ENCODE peak calls at places on chromosomes 1 and 21, in four cellular contexts. N is RWPE2, Y is stomach, J is thyroid gland. P is an unnamed sample.
A peak's percentile ranks its signal among the peaks of the same experiment; 100 is the strongest.

GRCh38 chr1:10252508-10252907 is 42.1 kb downstream of the KIF1B start:
- DNase-seq in N (no peak), Y (no peak), J (no peak), P (no peak)

GRCh38 chr1:28176492-28177470 is at the start of gene PTAFR:
- DNase-seq in N (no peak), Y (no peak), J (no peak), P (no peak)

GRCh38 chr1:22975694-22976093 is 3.0 kb upstream of the LACTBL1 start:
- DNase-seq in N (no peak), Y (no peak), J (no peak), P (no peak)

GRCh38 chr1:168408531-168409242 is 128.0 kb downstream of the TBX19 start:
- DNase-seq in N (no peak), Y (no peak), J (no peak), P (peak; percentile 74)

GRCh38 chr1:78003882-78004718 is 639 bp upstream of the DNAJB4 start:
- DNase-seq in N (no peak), Y (peak; percentile 29), J (peak; percentile 39), P (peak; percentile 73)

GRCh38 chr1:97603776-97604175 is 317.1 kb downstream of the DPYD start:
- DNase-seq in N (no peak), Y (no peak), J (no peak), P (no peak)

GRCh38 chr1:9653783-9654517 is 2.4 kb downstream of the PIK3CD start:
- DNase-seq in N (no peak), Y (no peak), J (no peak), P (no peak)

GRCh38 chr1:168742386-168742785 is 13.4 kb upstream of the DPT start:
- DNase-seq in N (no peak), Y (no peak), J (no peak), P (no peak)

GRCh38 chr1:185916866-185917265 is 182.7 kb downstream of the HMCN1 start:
- DNase-seq in N (no peak), Y (no peak), J (no peak), P (no peak)

GRCh38 chr1:160125761-160126160 is 10.2 kb downstream of the ATP1A2 start:
- DNase-seq in N (no peak), Y (no peak), J (no peak), P (no peak)

GRCh38 chr1:74731399-74732052 is 1.3 kb downstream of the CRYZ start:
- DNase-seq in N (no peak), Y (peak; percentile 28), J (no peak), P (no peak)

GRCh38 chr21:28186604-28187003 is 806.1 kb downstream of the LTN1 start:
- DNase-seq in N (no peak), Y (no peak), J (no peak), P (no peak)

GRCh38 chr21:45805321-45805720 is 161.8 kb downstream of the PCBP3 start:
- DNase-seq in N (no peak), Y (no peak), J (no peak), P (no peak)

GRCh38 chr1:155969377-155969791 is 9.0 kb downstream of the ARHGEF2 start:
- DNase-seq in N (no peak), Y (no peak), J (no peak), P (no peak)

GRCh38 chr1:28144203-28145135 is 32.0 kb downstream of the PTAFR start:
- DNase-seq in N (no peak), Y (no peak), J (no peak), P (peak; percentile 75)

GRCh38 chr1:236605030-236605806 is 902 bp upstream of the HEATR1 start:
- DNase-seq in N (no peak), Y (no peak), J (peak; percentile 4), P (no peak)

GRCh38 chr1:100565533-100565932 is 27.6 kb downstream of the GPR88 start:
- DNase-seq in N (no peak), Y (no peak), J (no peak), P (no peak)

GRCh38 chr1:98129486-98129885 is 208.7 kb upstream of the DPYD start:
- DNase-seq in N (no peak), Y (no peak), J (no peak), P (no peak)

DNA sequence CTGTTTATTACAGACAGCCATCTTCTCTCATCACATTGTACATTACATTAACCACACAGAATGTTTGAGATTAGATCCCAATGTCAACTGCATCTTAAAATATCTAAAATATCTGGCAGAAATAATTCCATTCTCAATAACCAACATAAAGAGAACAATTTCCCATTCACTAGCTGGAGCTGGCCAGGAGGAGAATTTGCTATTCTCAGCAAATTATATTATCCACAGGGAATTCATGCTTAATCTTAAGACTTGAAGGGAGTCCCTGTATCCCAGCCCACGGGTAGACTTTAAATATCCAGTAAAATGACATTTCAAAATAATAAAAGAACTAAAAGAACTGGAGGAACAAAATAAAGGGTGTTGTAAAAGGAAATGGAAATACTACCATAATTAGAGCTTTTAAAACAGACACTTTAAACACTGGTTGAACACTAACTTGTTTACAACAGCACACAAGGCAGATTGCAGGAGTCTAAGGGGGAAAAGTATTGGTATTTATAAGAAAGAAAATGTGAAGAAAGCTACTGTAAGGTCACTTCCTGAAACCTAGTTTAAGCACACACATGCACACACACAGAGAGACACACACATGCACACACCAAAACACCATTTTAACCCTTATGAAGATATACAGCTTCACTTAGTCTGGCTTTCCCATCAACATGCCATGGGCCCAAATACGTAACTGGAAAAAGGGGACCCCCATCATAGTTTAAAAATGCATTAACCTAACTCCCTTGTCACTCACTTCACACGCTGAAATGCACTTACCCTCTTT is 107.1 kb downstream of the PTPN14 start:
- DNase-seq in N (no peak), Y (no peak), J (no peak), P (no peak)
- H3K27ac ChIP-seq in N (peak overlapping the region; percentile 96), Y (no peak overlapping the region), J (no peak overlapping the region), P (peak overlapping the region; percentile 79)

DNA sequence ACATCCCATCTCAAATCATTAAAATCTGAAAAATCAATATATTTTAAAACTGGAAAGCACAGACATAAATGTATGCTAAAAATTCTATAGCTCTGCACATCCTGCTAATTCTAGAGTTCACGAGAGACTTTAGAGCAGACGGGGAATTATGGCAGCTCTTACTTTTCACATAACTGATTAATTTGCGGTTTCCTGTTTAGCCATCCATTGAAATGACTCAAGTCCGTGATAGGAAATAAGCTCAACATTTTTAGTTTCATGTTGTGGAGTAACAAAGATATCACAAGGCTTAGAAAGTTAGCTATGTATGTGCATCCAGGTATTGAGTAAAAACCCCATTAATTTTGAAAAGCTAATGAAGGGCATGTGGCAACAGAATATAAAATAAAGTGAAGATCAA is 123.2 kb downstream of the SMYD2 start:
- DNase-seq in N (no peak), Y (no peak), J (no peak), P (peak; percentile 28)
- H3K27ac ChIP-seq in N (peak overlapping the region; percentile 95), Y (no peak overlapping the region), J (no peak overlapping the region), P (peak overlapping the region; percentile 94)

GRCh38 chr1:91844862-91845528 is 41.0 kb downstream of the TGFBR3 start:
- DNase-seq in N (peak; percentile 68), Y (peak; percentile 27), J (peak; percentile 41), P (peak; percentile 88)

GRCh38 chr1:91847851-91848250 is 38.1 kb downstream of the TGFBR3 start:
- DNase-seq in N (no peak), Y (no peak), J (no peak), P (no peak)

GRCh38 chr1:91842563-91842962 is 43.4 kb downstream of the TGFBR3 start:
- DNase-seq in N (no peak), Y (no peak), J (no peak), P (no peak)

GRCh38 chr1:91843843-91844242 is 42.1 kb downstream of the TGFBR3 start:
- DNase-seq in N (no peak), Y (no peak), J (no peak), P (no peak)

DNA sequence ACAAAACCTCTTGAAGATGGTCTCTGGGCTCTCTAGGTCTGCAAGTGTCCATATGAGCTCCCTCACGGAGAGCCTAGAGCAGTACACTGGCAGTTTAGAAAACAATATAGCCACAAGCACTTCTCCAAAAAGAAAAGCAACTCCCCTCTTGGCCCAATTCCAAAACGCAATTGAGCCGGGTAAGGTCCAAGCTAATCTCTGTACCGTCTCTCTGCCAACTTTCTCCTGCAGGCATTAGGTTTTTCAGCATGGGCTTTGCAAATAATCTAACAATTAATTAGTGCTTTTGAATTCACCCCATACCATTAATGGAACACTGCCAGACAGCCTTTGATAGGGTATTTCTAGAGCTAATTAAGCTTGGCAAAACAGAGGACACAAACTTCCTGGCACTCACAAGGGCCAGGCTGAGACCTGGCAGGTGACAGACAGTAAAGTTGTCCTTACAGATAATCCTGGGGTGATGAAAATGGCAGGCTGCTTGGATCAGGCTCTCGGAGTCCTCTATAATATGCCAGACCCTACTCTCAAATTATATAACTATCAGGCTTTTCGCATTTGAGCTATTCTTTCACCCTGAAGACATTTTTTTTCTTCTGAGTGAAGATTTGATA is 39.8 kb downstream of the TGFBR3 start:
- DNase-seq in N (no peak), Y (peak; percentile 27), J (peak; percentile 72), P (peak; percentile 35)
- H3K27ac ChIP-seq in N (peak overlapping the region; percentile 83), Y (peak overlapping the region; percentile 83), J (peak overlapping the region; percentile 68), P (peak overlapping the region; percentile 14)

DNA sequence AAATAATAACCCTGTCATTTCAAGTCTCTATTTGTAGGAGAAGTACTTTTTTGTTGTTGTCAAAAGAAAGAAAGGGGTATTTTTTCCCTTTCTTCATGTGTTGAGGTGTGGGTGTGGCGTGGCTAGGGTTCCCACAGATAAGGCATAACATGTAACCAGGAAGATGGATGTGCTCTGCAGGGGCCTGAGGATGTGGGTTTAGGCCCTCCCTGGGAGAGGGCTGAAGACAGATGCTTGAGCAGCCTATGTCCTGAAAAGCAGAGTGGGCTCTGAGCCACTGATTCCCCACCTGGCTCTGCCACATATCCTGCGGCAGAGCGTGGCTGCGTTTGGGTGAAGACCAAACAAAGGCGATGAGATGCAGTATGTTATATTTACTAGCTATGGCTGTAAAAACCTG is 13.9 kb upstream of the ADAR start:
- DNase-seq in N (no peak), Y (no peak), J (no peak), P (no peak)
- H3K27ac ChIP-seq in N (peak overlapping the region; percentile 30), Y (no peak overlapping the region), J (no peak overlapping the region), P (no peak overlapping the region)

DNA sequence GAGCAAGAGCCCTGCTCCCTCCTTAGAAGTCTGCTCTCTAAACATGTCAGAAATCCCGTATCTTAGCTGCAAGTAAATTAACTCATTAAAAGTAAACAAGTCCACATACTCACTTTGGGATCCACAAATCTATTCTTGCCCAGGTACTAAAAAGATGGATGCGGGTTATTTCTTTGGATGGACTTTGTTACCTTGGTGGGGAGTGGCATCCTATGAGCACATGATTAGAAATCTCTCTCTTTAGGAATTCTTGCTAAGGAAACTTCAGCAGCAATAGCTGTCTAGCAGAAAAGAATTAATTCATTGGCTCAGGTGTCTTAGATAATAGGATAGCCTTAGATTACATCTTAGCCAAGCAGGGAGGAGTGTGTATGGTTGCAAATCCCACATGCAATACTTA is 25.2 kb downstream of the NRDC start:
- DNase-seq in N (no peak), Y (no peak), J (no peak), P (no peak)
- H3K27ac ChIP-seq in N (no peak overlapping the region), Y (no peak overlapping the region), J (no peak overlapping the region), P (no peak overlapping the region)

GRCh38 chr1:95179205-95180001 is 54.6 kb upstream of the RWDD3 start:
- DNase-seq in N (no peak), Y (no peak), J (no peak), P (no peak)
- H3K27ac ChIP-seq in N (no peak overlapping the region), Y (no peak overlapping the region), J (no peak overlapping the region), P (no peak overlapping the region)

GRCh38 chr21:31518580-31518979 is 140.9 kb upstream of the SOD1 start:
- DNase-seq in N (no peak), Y (no peak), J (no peak), P (no peak)
- H3K27ac ChIP-seq in N (no peak overlapping the region), Y (no peak overlapping the region), J (no peak overlapping the region), P (no peak overlapping the region)

DNA sequence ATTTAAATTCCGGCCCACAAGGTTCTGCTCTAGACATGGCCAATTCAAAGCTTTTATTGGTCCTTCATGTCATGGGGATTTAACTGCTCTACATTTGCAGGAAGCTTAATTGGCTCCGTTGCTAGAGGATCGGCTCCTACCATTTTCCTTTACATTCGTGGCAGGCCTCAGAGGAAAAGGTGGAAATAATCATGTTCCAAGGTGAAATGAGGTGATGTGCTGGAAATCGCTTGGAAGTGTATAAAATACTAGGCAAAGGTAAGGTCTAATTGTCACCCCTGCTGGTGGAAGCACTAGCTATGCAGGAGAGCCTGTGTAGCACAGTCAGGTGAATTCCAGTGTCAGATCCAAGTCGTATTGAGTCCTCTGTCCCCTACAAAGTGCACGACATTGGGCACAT is 55.6 kb downstream of the ATP1A1 start:
- DNase-seq in N (no peak), Y (no peak), J (no peak), P (no peak)
- H3K27ac ChIP-seq in N (no peak overlapping the region), Y (no peak overlapping the region), J (no peak overlapping the region), P (no peak overlapping the region)